ENCODE peak calls at places on chromosome 9, in eight cellular contexts. Q is hepatic stellate cell, X is uterus, T is upper lobe of right lung, S is NCI-H1105, C is pulmonary artery endothelial cell, H is RPMI7951, J is Karpas-422. R is an unnamed sample.

GRCh38 chr9:124457887-124458431 is 7.7 kb downstream of the ADGRD2 start:
- DNase-seq in T (peak), J (no peak), Q (no peak), H (no peak), X (no peak), S (no peak), C (no peak), R (no peak)

GRCh38 chr9:6842584-6842947 is 84.8 kb downstream of the KDM4C start:
- DNase-seq in S (no peak), J (no peak), T (no peak), C (no peak), X (no peak), H (peak), Q (peak), R (no peak)

GRCh38 chr9:16543691-16544090 is 326.8 kb downstream of the BNC2 start:
- DNase-seq in X (no peak), C (no peak), J (no peak), S (no peak), Q (no peak), H (no peak), T (no peak), R (no peak)

GRCh38 chr9:134302130-134302817 is 24.0 kb upstream of the RXRA start:
- DNase-seq in X (no peak), Q (no peak), T (no peak), S (no peak), C (no peak), H (no peak), J (no peak), R (no peak)

GRCh38 chr9:114989600-114990410 is 59.4 kb upstream of the TNFSF8 start:
- DNase-seq in C (no peak), H (no peak), Q (no peak), S (no peak), X (no peak), J (no peak), T (no peak), R (no peak)

GRCh38 chr9:110769667-110770066 is 101.1 kb downstream of the MUSK start:
- DNase-seq in T (no peak), S (no peak), Q (no peak), J (no peak), H (peak), C (no peak), X (no peak), R (no peak)

GRCh38 chr9:123929870-123930831 is at the start of gene DENND1A:
- DNase-seq in T (peak), X (peak), H (peak), S (peak), J (peak), C (peak), Q (peak), R (peak)

GRCh38 chr9:2494571-2494970 is 127.0 kb upstream of the VLDLR start:
- DNase-seq in H (peak), S (no peak), C (no peak), X (no peak), Q (peak), J (peak), T (no peak), R (no peak)

GRCh38 chr9:90124961-90125360 is 517.7 kb downstream of the DIRAS2 start:
- DNase-seq in Q (no peak), J (no peak), H (no peak), S (peak), C (no peak), T (no peak), X (no peak), R (no peak)

GRCh38 chr9:33843312-33843950 is 26.5 kb downstream of the UBE2R2 start:
- DNase-seq in S (no peak), X (no peak), C (no peak), Q (no peak), H (no peak), T (no peak), J (no peak), R (no peak)

GRCh38 chr9:131470581-131470991 is 32.1 kb upstream of the POMT1 start:
- DNase-seq in X (no peak), J (no peak), S (no peak), T (peak), Q (no peak), C (no peak), H (no peak), R (no peak)

GRCh38 chr9:131167146-131167692 is 41.8 kb downstream of the NUP214 start:
- DNase-seq in H (no peak), Q (no peak), C (no peak), J (no peak), S (no peak), X (no peak), T (no peak), R (no peak)

GRCh38 chr9:4769321-4770080 is 23.2 kb upstream of the RCL1 start:
- DNase-seq in C (no peak), T (no peak), J (no peak), H (peak), Q (peak), X (no peak), S (no peak), R (no peak)

GRCh38 chr9:124708633-124709032 is 62.5 kb downstream of the NR6A1 start:
- DNase-seq in Q (peak), X (no peak), J (no peak), C (no peak), T (no peak), H (peak), S (no peak), R (no peak)

GRCh38 chr9:6715755-6716643 is 41.8 kb upstream of the KDM4C start:
- DNase-seq in T (peak), J (peak), Q (peak), S (no peak), C (no peak), X (peak), H (peak), R (peak)

GRCh38 chr9:78918976-78919375 is 622.1 kb downstream of the PSAT1 start:
- DNase-seq in S (no peak), H (no peak), Q (no peak), X (no peak), T (no peak), J (no peak), C (no peak), R (no peak)

GRCh38 chr9:19643875-19644274 is 145.0 kb downstream of the SLC24A2 start:
- DNase-seq in Q (no peak), T (no peak), H (no peak), X (no peak), C (no peak), J (no peak), S (no peak), R (no peak)

GRCh38 chr9:137800196-137801022 is 77.2 kb upstream of the CACNA1B start:
- DNase-seq in J (no peak), X (no peak), H (no peak), Q (no peak), C (no peak), T (no peak), S (no peak), R (no peak)

GRCh38 chr9:137068539-137069507 is 1.5 kb downstream of the SAPCD2 start:
- DNase-seq in Q (no peak), X (no peak), C (no peak), T (no peak), H (no peak), J (no peak), S (no peak), R (no peak)

GRCh38 chr9:35664531-35665470 is at the start of gene ARHGEF39:
- DNase-seq in C (no peak), Q (peak), S (peak), T (peak), H (peak), X (peak), J (peak), R (no peak)

GRCh38 chr9:2622361-2623045 is 916 bp downstream of the VLDLR start:
- DNase-seq in Q (peak), C (no peak), T (peak), S (peak), X (peak), J (peak), H (no peak), R (peak)

GRCh38 chr9:18906656-18907395 is 126.2 kb downstream of the SAXO1 start:
- DNase-seq in C (no peak), H (peak), X (no peak), T (no peak), S (no peak), J (peak), Q (peak), R (no peak)

GRCh38 chr9:38284768-38285080 is 107.8 kb upstream of the ALDH1B1 start:
- DNase-seq in S (peak), C (no peak), H (no peak), T (no peak), J (no peak), Q (no peak), X (no peak), R (no peak)

GRCh38 chr9:7613931-7614330 is 185.6 kb downstream of the DMAC1 start:
- DNase-seq in X (no peak), J (no peak), C (no peak), H (no peak), Q (no peak), T (no peak), S (no peak), R (no peak)

R was measured in suprapubic skin.